ENCODE peak calls at places on chromosome 1, in eight cellular contexts. I is A549, A is Caco-2, C is psoas muscle, O is lung, S is PC-3, B is colonic mucosa, Z is pancreas. T is an unnamed sample.

GRCh38 chr1:1050577-1051052 is 23.5 kb downstream of the RNF223 start:
- DNase-seq in S (no peak), Z (no peak), A (no peak), O (no peak), B (peak; percentile 68), I (no peak), C (no peak), T (no peak)

GRCh38 chr1:25022361-25023189 is 92.5 kb upstream of the RUNX3 start:
- DNase-seq in I (peak; percentile 34), C (peak; percentile 53), Z (peak; percentile 15), B (peak; percentile 68), O (peak; percentile 53), S (peak; percentile 64), A (no peak), T (peak; percentile 79)

GRCh38 chr1:78360584-78360983 is 130.2 kb upstream of the PTGFR start:
- DNase-seq in C (no peak), I (no peak), A (no peak), O (no peak), B (no peak), S (no peak), Z (no peak), T (no peak)

GRCh38 chr1:22613226-22613918 is 23.1 kb upstream of the C1QA start:
- DNase-seq in A (no peak), O (no peak), Z (no peak), I (no peak), S (no peak), B (no peak), C (no peak), T (no peak)

GRCh38 chr1:36258960-36259344 is 34.7 kb downstream of the THRAP3 start:
- DNase-seq in S (no peak), O (no peak), A (no peak), B (no peak), Z (no peak), I (no peak), C (no peak), T (no peak)

GRCh38 chr1:41805771-41806471 is 112.8 kb downstream of the HIVEP3 start:
- DNase-seq in B (no peak), Z (no peak), A (no peak), O (no peak), S (no peak), I (no peak), C (no peak), T (no peak)

GRCh38 chr1:215418876-215419442 is 148.1 kb upstream of the KCTD3 start:
- DNase-seq in B (no peak), I (no peak), O (no peak), S (peak; percentile 25), Z (no peak), A (no peak), C (no peak), T (no peak)

GRCh38 chr1:36224537-36225297 is 474 bp downstream of the THRAP3 start:
- DNase-seq in A (peak; percentile 80), O (peak; percentile 82), S (peak; percentile 82), I (peak; percentile 92), B (peak; percentile 84), Z (no peak), C (peak; percentile 79), T (peak; percentile 88)

GRCh38 chr1:5497471-5497870 is 494.8 kb downstream of the NPHP4 start:
- DNase-seq in A (no peak), B (no peak), C (no peak), O (no peak), Z (no peak), I (no peak), S (no peak), T (no peak)

GRCh38 chr1:218735436-218735835 is 390.3 kb downstream of the TGFB2 start:
- DNase-seq in S (peak; percentile 38), I (no peak), B (no peak), A (no peak), Z (no peak), C (no peak), O (no peak), T (no peak)

GRCh38 chr1:77938656-77939055 is 40.2 kb downstream of the FUBP1 start:
- DNase-seq in O (no peak), A (no peak), C (no peak), Z (no peak), I (no peak), S (no peak), B (no peak), T (no peak)

GRCh38 chr1:65983500-65983899 is 190.8 kb downstream of the PDE4B start:
- DNase-seq in C (no peak), I (no peak), A (no peak), O (no peak), B (no peak), S (no peak), Z (no peak), T (no peak)

GRCh38 chr1:84319662-84320061 is 18.2 kb downstream of the SAMD13 start:
- DNase-seq in A (no peak), S (peak; percentile 70), C (no peak), B (no peak), I (no peak), O (no peak), Z (no peak), T (no peak)

DNA sequence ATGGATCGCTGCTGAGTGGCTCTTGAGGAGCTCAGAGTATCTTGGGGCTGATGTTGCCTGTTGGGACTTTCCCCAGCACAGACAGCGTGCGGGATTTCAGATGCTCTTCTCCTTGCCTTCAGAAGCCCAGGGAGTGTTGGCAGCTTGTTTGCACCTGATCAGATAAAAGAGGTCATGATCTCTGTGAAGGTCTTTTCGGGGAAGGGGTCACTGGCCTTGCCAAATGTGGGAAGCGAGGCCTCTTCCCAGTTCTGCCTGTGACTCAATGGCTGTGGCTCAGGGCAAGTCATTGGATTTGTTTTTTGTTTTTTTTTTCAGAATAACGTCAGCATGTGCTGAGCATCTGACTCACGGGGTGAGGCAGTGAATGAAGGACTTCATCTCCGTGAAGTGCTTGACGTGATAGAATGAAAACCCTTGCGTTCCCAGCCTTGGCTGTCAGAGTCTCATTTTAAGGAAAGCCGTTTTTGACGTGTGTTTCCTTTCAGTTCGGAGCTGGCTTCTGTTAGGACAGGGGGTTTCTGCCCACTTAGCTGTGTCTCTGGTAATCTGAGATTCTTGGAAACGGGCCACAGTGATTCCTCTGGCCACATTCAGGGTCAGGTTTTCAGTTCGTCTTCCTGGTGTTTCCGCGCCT is 46.7 kb downstream of the GALNT2 start:
- DNase-seq in S (peak; percentile 93), B (no peak), I (no peak), A (no peak), C (peak; percentile 49), Z (no peak), O (no peak), T (peak; percentile 66)
- H3K4me1 ChIP-seq in S (peaks cover 26% of the 10 kb centered on the region), B (no peaks in the 10 kb centered on the region), I (peaks cover 49% of the 10 kb centered on the region), A (peaks cover 14% of the 10 kb centered on the region), C (peaks cover 52% of the 10 kb centered on the region), Z (peaks cover 15% of the 10 kb centered on the region), O (peaks cover 17% of the 10 kb centered on the region), T (no peaks in the 10 kb centered on the region)

GRCh38 chr1:205387845-205388244 is 31.1 kb upstream of the KLHDC8A start:
- DNase-seq in A (no peak), C (no peak), O (no peak), I (no peak), B (no peak), S (no peak), Z (no peak), T (no peak)
- H3K4me1 ChIP-seq in A (no peaks in the 10 kb centered on the region), C (no peaks in the 10 kb centered on the region), O (no peaks in the 10 kb centered on the region), I (no peaks in the 10 kb centered on the region), B (no peaks in the 10 kb centered on the region), S (no peaks in the 10 kb centered on the region), Z (no peaks in the 10 kb centered on the region), T (no peaks in the 10 kb centered on the region)

DNA sequence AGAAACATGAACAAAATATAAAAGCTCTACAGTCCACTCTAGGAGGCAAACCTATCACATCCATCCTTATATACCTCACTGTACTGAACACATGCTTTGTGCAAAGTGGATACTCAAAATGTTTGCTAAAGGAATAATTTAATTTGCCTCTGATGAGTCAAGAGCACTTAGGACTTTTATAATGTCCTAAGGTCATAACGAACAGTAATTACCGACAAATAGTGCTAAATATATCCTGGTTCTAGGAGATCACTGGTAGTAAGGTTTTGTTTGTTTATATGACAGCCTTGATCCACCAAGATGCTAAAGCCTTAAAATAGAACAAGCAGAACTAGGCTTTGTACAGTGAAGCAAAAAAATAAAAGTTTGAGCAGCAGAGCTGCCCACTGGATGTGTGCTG is 70.6 kb downstream of the GADD45A start:
- DNase-seq in O (no peak), S (peak; percentile 33), Z (no peak), B (no peak), A (no peak), C (no peak), I (no peak), T (no peak)
- H3K4me1 ChIP-seq in O (peaks cover 20% of the 10 kb centered on the region), S (peaks cover 69% of the 10 kb centered on the region), Z (peaks cover 6% of the 10 kb centered on the region), B (peaks cover 5% of the 10 kb centered on the region), A (peaks cover 44% of the 10 kb centered on the region), C (peaks cover 28% of the 10 kb centered on the region), I (peaks cover 50% of the 10 kb centered on the region), T (no peaks in the 10 kb centered on the region)

GRCh38 chr1:213124590-213124989 is 73.5 kb downstream of the RPS6KC1 start:
- DNase-seq in S (no peak), A (no peak), O (no peak), I (no peak), C (no peak), B (no peak), Z (no peak), T (no peak)

GRCh38 chr1:213122514-213122929 is 71.5 kb downstream of the RPS6KC1 start:
- DNase-seq in C (no peak), S (peak; percentile 89), O (no peak), B (no peak), I (no peak), A (peak; percentile 39), Z (no peak), T (no peak)

GRCh38 chr1:213123087-213123486 is 72.0 kb downstream of the RPS6KC1 start:
- DNase-seq in A (no peak), B (no peak), O (no peak), I (no peak), C (no peak), Z (no peak), S (no peak), T (no peak)

GRCh38 chr1:213125686-213126085 is 74.6 kb downstream of the RPS6KC1 start:
- DNase-seq in I (no peak), O (no peak), B (no peak), C (no peak), S (peak; percentile 61), Z (no peak), A (no peak), T (no peak)

DNA sequence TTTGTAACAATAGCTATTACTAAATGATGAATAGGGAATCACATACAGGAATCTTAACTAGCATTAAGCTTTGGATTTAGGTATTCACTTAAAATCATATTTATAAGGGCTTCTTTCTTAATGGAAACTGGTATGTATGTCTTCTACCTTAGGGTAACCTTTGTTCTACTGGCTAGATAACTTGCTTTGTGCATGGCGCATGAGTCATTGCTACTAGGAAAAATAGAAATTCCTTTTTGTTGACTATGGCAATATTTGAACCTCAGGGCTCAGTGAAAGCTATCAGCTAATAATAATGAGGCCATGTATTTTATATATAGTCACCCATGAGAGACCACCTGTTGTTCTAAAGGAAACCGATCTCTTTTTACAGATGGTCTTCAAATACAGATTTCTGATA is 72.5 kb downstream of the RPS6KC1 start:
- DNase-seq in B (no peak), S (peak; percentile 97), Z (no peak), O (no peak), C (no peak), A (peak; percentile 34), I (no peak), T (no peak)
- H3K4me1 ChIP-seq in B (no peaks in the 10 kb centered on the region), S (peaks cover 61% of the 10 kb centered on the region), Z (no peaks in the 10 kb centered on the region), O (no peaks in the 10 kb centered on the region), C (peaks cover 11% of the 10 kb centered on the region), A (peaks cover 22% of the 10 kb centered on the region), I (peaks cover 34% of the 10 kb centered on the region), T (peaks cover 12% of the 10 kb centered on the region)

T was measured in right lobe of liver.